ENCODE peak calls at places on chromosomes 4 and X, in ten cellular contexts. K, Z, Q, O, V, A, Y, E, B and G are unnamed samples.
A peak's percentile ranks its signal among the peaks of the same experiment; 100 is the strongest.

GRCh38 chr4:173005912-173006633 is 162.5 kb upstream of the GALNT7 start:
- DNase-seq in O (no peak), B (no peak), Z (no peak), V (no peak), E (no peak), K (no peak), Q (no peak), A (no peak), Y (no peak), G (no peak)

GRCh38 chrX:38154340-38154739 is 66.3 kb downstream of the SRPX start:
- DNase-seq in K (no peak), V (no peak), Q (peak; percentile 50), B (peak; percentile 23), Y (no peak), O (no peak), A (no peak), Z (no peak), E (no peak), G (no peak)

GRCh38 chr4:7043521-7044414 is 596 bp downstream of the TADA2B start:
- DNase-seq in Z (no peak), K (peak; percentile 32), E (no peak), V (no peak), O (peak; percentile 71), B (peak; percentile 77), Q (peak; percentile 46), A (peak; percentile 71), Y (peak; percentile 38), G (no peak)

GRCh38 chrX:129626026-129626425 is 28.7 kb downstream of the APLN start:
- DNase-seq in O (no peak), Y (no peak), B (no peak), A (no peak), Z (no peak), E (no peak), V (no peak), Q (no peak), K (no peak), G (no peak)

GRCh38 chr4:82360298-82361177 is 13.3 kb downstream of the HNRNPD start:
- DNase-seq in Z (peak; percentile 23), A (no peak), Q (peak; percentile 49), O (no peak), K (no peak), Y (no peak), B (no peak), E (no peak), V (no peak), G (no peak)

GRCh38 chrX:130974323-130974722 is 71.3 kb upstream of the ENOX2 start:
- DNase-seq in K (no peak), Z (no peak), V (no peak), A (no peak), B (no peak), Q (no peak), E (no peak), O (no peak), Y (no peak), G (no peak)

GRCh38 chrX:26649534-26649933 is 433.6 kb downstream of the MAGEB5 start:
- DNase-seq in E (peak; percentile 7), O (no peak), Q (peak; percentile 6), Y (no peak), Z (peak; percentile 15), A (peak; percentile 43), V (no peak), K (no peak), B (no peak), G (no peak)

GRCh38 chr4:24244663-24245519 is 339.5 kb downstream of the DHX15 start:
- DNase-seq in O (no peak), B (no peak), K (no peak), E (no peak), V (no peak), Q (no peak), A (no peak), Y (no peak), Z (peak; percentile 12), G (no peak)

GRCh38 chrX:115948018-115948923 is 222.3 kb upstream of the AGTR2 start:
- DNase-seq in A (no peak), Z (peak; percentile 48), E (no peak), V (no peak), B (no peak), O (no peak), Q (no peak), K (no peak), Y (no peak), G (no peak)

GRCh38 chr4:148112231-148112982 is 329.8 kb downstream of the NR3C2 start:
- DNase-seq in V (no peak), O (no peak), A (no peak), Z (no peak), Y (no peak), E (no peak), Q (peak; percentile 12), K (no peak), B (no peak), G (no peak)

GRCh38 chr4:124907881-124908280 is 195.3 kb upstream of the ANKRD50 start:
- DNase-seq in E (no peak), K (no peak), B (no peak), V (peak; percentile 56), Z (no peak), O (no peak), A (no peak), Q (peak; percentile 42), Y (no peak), G (no peak)

GRCh38 chr4:146916479-146917076 is 29.1 kb downstream of the TTC29 start:
- DNase-seq in Z (no peak), V (peak; percentile 19), K (no peak), O (no peak), B (no peak), Q (peak; percentile 62), A (peak; percentile 55), E (no peak), Y (no peak), G (no peak)

GRCh38 chr4:7434766-7435150 is at the start of gene PSAPL1:
- DNase-seq in Q (peak; percentile 7), E (peak; percentile 91), A (no peak), Y (no peak), O (no peak), K (no peak), Z (peak; percentile 60), B (peak; percentile 59), V (peak; percentile 8), G (no peak)

GRCh38 chr4:128521156-128521555 is 233.5 kb upstream of the PGRMC2 start:
- DNase-seq in E (no peak), A (no peak), O (no peak), Q (no peak), Y (no peak), B (no peak), Z (no peak), K (no peak), V (no peak), G (no peak)

GRCh38 chrX:50643525-50644137 is 170.4 kb downstream of the SHROOM4 start:
- DNase-seq in A (no peak), Z (no peak), V (no peak), O (no peak), Y (no peak), K (no peak), Q (no peak), B (no peak), E (no peak), G (no peak)

GRCh38 chr4:19514276-19515070 is 737.2 kb upstream of the SLIT2 start:
- DNase-seq in O (no peak), Y (no peak), Q (peak; percentile 20), A (no peak), K (no peak), B (no peak), E (no peak), V (peak; percentile 8), Z (no peak), G (no peak)

GRCh38 chr4:176883681-176884418 is 91.1 kb upstream of the VEGFC start:
- DNase-seq in V (peak; percentile 89), K (no peak), Y (no peak), B (no peak), O (no peak), A (no peak), E (no peak), Q (peak; percentile 92), Z (no peak), G (no peak)

GRCh38 chr4:84857296-84857695 is 109.2 kb downstream of the WDFY3 start:
- DNase-seq in Q (no peak), A (no peak), V (no peak), B (no peak), O (no peak), K (no peak), Y (no peak), Z (no peak), E (no peak), G (no peak)

GRCh38 chr4:66160606-66161005 is 490.3 kb upstream of the EPHA5 start:
- DNase-seq in Y (no peak), B (no peak), O (no peak), K (no peak), Z (no peak), E (no peak), V (no peak), A (no peak), Q (no peak), G (no peak)

GRCh38 chr4:96729641-96730040 is 889.7 kb downstream of the PDHA2 start:
- DNase-seq in Q (no peak), B (no peak), V (no peak), E (peak; percentile 7), Z (no peak), O (no peak), Y (no peak), K (no peak), A (no peak), G (no peak)

GRCh38 chr4:108049406-108049805 is 59.7 kb downstream of the HADH start:
- DNase-seq in Y (no peak), B (no peak), E (no peak), Q (no peak), V (no peak), A (peak; percentile 46), Z (no peak), O (no peak), K (no peak), G (no peak)

GRCh38 chrX:65522739-65523372 is 11.7 kb downstream of the LAS1L start:
- DNase-seq in Q (peak; percentile 66), Z (no peak), A (no peak), V (no peak), E (no peak), Y (no peak), K (no peak), O (no peak), B (no peak), G (no peak)

GRCh38 chr4:6405417-6405747 is 67.0 kb downstream of the PPP2R2C start:
- DNase-seq in Q (no peak), K (no peak), V (no peak), O (no peak), E (no peak), B (no peak), Y (no peak), A (no peak), Z (no peak), G (no peak)

GRCh38 chr4:7892212-7893019 is 47.2 kb downstream of the AFAP1 start:
- DNase-seq in E (no peak), B (no peak), Y (no peak), V (peak; percentile 47), O (no peak), Z (no peak), Q (peak; percentile 98), A (no peak), K (no peak), G (no peak)

GRCh38 chrX:17374619-17375360 is at the start of gene NHS:
- DNase-seq in B (peak; percentile 80), A (no peak), E (peak; percentile 86), O (peak; percentile 82), K (no peak), Q (peak; percentile 59), V (peak; percentile 51), Z (peak; percentile 82), Y (no peak), G (no peak)

GRCh38 chrX:72121381-72121780 is 10.3 kb downstream of the RTL5 start:
- DNase-seq in V (peak; percentile 58), B (no peak), E (no peak), Z (no peak), Y (no peak), O (peak; percentile 74), Q (peak; percentile 72), A (peak; percentile 42), K (no peak), G (peak; percentile 6)

GRCh38 chrX:17597836-17598434 is 139.4 kb upstream of the SCML1 start:
- DNase-seq in E (no peak), Q (peak; percentile 37), Y (no peak), A (no peak), V (no peak), B (peak; percentile 77), Z (no peak), O (peak; percentile 82), K (no peak), G (no peak)

GRCh38 chr4:127920521-127920920 is 39.8 kb downstream of the PLK4 start:
- DNase-seq in V (no peak), Q (no peak), A (no peak), O (no peak), K (no peak), Y (no peak), Z (no peak), E (no peak), B (no peak), G (no peak)